ENCODE peak calls at places on chromosomes 4 and X, in ten cellular contexts. F, N, S, Z, T, O, Q, E, B and R are unnamed samples.
A peak's percentile ranks its signal among the peaks of the same experiment; 100 is the strongest.

GRCh38 chr4:84126061-84126787 is 372.9 kb downstream of the NKX6-1 start:
- DNase-seq in Q (no peak), O (no peak), F (no peak), Z (no peak), B (no peak), N (no peak), T (no peak), S (no peak), E (no peak), R (no peak)

GRCh38 chrX:43718546-43718945 is 62.4 kb downstream of the MAOA start:
- DNase-seq in T (no peak), E (no peak), N (no peak), S (no peak), Q (no peak), F (no peak), B (no peak), O (no peak), Z (no peak), R (no peak)

GRCh38 chr4:25128671-25129070 is 31.6 kb downstream of the SEPSECS start:
- DNase-seq in E (no peak), B (no peak), N (no peak), Z (no peak), Q (no peak), T (no peak), S (no peak), F (no peak), O (no peak), R (no peak)

GRCh38 chrX:44996282-44996681 is 123.3 kb downstream of the KDM6A start:
- DNase-seq in F (no peak), Q (no peak), O (no peak), E (no peak), N (no peak), S (no peak), B (no peak), T (no peak), Z (no peak), R (no peak)

GRCh38 chrX:40012039-40012799 is 85.5 kb downstream of the BCOR start:
- DNase-seq in Z (no peak), Q (peak; percentile 37), E (peak; percentile 76), B (no peak), N (peak; percentile 66), T (no peak), S (peak; percentile 18), O (peak; percentile 65), F (peak; percentile 38), R (no peak)

GRCh38 chr4:48194986-48195773 is 61.1 kb upstream of the TXK start:
- DNase-seq in B (no peak), O (no peak), E (peak; percentile 72), Z (no peak), N (no peak), S (no peak), T (no peak), F (no peak), Q (no peak), R (no peak)

GRCh38 chr4:38678078-38678477 is 14.1 kb downstream of the KLF3 start:
- DNase-seq in E (peak; percentile 46), N (no peak), Z (no peak), T (no peak), F (no peak), B (no peak), Q (no peak), O (no peak), S (no peak), R (no peak)

GRCh38 chr4:71257761-71258160 is 81.1 kb upstream of the SLC4A4 start:
- DNase-seq in S (no peak), Z (no peak), B (no peak), T (no peak), Q (no peak), N (no peak), F (no peak), O (no peak), E (no peak), R (no peak)

GRCh38 chr4:3423952-3424351 is 17.8 kb upstream of the HGFAC start:
- DNase-seq in F (no peak), S (no peak), Z (no peak), N (no peak), E (no peak), T (no peak), B (no peak), Q (no peak), O (no peak), R (no peak)

GRCh38 chrX:151153086-151153485 is 23.3 kb upstream of the GPR50 start:
- DNase-seq in O (no peak), Q (no peak), B (no peak), Z (no peak), E (no peak), S (no peak), N (no peak), T (no peak), F (no peak), R (no peak)

GRCh38 chr4:158915683-158916241 is 146.9 kb downstream of the FNIP2 start:
- DNase-seq in O (no peak), Q (no peak), T (no peak), Z (no peak), F (no peak), E (no peak), S (no peak), N (no peak), B (no peak), R (no peak)
- H3K4me1 ChIP-seq in O (no peaks in the 10 kb centered on the region), Q (peaks cover 1% of the 10 kb centered on the region), T (no peaks in the 10 kb centered on the region), Z (peaks cover 34% of the 10 kb centered on the region), F (no peaks in the 10 kb centered on the region), E (no peaks in the 10 kb centered on the region), S (no peaks in the 10 kb centered on the region), N (no peaks in the 10 kb centered on the region), B (no peaks in the 10 kb centered on the region), R (no peaks in the 10 kb centered on the region)

DNA sequence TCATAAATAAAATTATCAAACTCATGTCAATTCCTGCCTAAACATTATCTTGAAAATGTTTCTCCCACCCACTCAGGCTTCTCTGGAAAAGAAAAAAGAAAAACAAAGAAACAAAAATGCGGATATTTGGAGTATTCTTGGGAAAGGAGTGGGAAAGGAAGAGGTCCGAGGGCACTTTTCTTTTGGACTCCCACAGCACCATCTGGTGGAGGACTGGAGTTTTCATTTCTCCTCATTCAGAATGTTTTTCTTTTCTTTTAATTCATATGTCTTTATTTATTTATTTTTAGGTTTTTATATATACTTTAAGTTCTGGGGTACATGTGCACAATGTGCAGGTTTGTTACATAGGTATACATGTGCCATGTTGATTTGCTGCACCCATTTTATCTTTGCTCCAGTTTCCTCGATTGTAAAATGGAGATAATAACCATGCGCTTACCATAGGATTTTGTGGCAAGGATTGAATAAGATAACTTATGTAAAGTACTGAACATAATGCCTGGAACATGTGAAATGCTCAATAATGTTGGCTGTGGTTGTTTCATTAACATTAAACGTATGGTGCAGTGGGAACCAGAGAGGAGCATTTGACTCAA is 8.0 kb upstream of the KCNE5 start:
- DNase-seq in S (no peak), B (no peak), F (no peak), Q (no peak), O (no peak), T (no peak), Z (no peak), E (peak; percentile 28), N (no peak), R (no peak)
- H3K27me3 ChIP-seq in S (no peaks in the 10 kb centered on the region), B (no peaks in the 10 kb centered on the region), F (no peaks in the 10 kb centered on the region), Q (no peaks in the 10 kb centered on the region), O (no peaks in the 10 kb centered on the region), T (no peaks in the 10 kb centered on the region), Z (no peaks in the 10 kb centered on the region), E (no peaks in the 10 kb centered on the region), N (no peaks in the 10 kb centered on the region), R (no peaks in the 10 kb centered on the region)

DNA sequence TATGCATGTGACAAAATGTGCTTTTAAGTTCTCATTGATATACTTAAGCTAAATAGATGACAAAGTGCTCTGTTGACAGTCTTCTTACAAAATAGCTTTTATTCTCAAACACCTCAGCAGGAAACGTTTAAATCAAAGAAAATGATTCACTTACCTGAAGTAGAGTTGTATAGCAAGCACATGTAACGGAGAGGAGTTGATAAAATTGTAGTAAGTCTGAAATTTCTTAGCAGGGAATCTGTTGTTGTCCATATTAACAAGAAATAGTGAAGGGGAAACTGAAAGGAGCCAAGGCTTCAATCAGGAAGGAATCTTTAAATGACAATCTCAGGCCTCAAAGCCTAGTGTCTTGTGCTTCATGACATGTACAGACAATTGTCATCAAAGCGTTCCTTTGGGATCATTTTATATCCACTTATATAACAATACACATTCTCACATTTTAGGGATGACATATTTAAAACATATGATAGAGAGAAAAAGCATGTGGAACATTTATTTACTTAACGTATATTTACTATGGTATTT is 2010.2 kb upstream of the IGFBP7 start:
- DNase-seq in F (no peak), Q (no peak), B (no peak), S (no peak), Z (no peak), T (no peak), O (no peak), N (no peak), E (no peak), R (no peak)
- H3K4me3 ChIP-seq in F (no peak overlapping the region), Q (no peak overlapping the region), B (no peak overlapping the region), S (no peak overlapping the region), Z (no peak overlapping the region), T (no peak overlapping the region), O (no peak overlapping the region), N (no peak overlapping the region), E (no peak overlapping the region), R (no peak overlapping the region)

GRCh38 chr4:119300388-119301131 is 21.4 kb downstream of the FABP2 start:
- DNase-seq in F (peak; percentile 98), E (peak; percentile 89), Z (peak; percentile 87), N (peak; percentile 93), S (peak; percentile 96), Q (peak; percentile 97), B (peak; percentile 89), O (peak; percentile 99), T (peak; percentile 92), R (peak; percentile 87)

GRCh38 chr4:119304431-119304830 is 17.5 kb downstream of the FABP2 start:
- DNase-seq in T (no peak), Z (no peak), Q (no peak), O (no peak), B (no peak), E (no peak), S (no peak), F (no peak), N (no peak), R (no peak)

GRCh38 chr4:119300072-119300387 is 21.9 kb downstream of the FABP2 start:
- DNase-seq in E (peak; percentile 68), Z (no peak), F (peak; percentile 32), B (peak; percentile 25), Q (peak; percentile 57), T (no peak), S (peak; percentile 56), O (peak; percentile 67), N (peak; percentile 54), R (no peak)

GRCh38 chr4:119303587-119304305 is 18.2 kb downstream of the FABP2 start:
- DNase-seq in F (no peak), S (no peak), B (no peak), Q (no peak), N (no peak), O (no peak), Z (no peak), T (no peak), E (no peak), R (no peak)

DNA sequence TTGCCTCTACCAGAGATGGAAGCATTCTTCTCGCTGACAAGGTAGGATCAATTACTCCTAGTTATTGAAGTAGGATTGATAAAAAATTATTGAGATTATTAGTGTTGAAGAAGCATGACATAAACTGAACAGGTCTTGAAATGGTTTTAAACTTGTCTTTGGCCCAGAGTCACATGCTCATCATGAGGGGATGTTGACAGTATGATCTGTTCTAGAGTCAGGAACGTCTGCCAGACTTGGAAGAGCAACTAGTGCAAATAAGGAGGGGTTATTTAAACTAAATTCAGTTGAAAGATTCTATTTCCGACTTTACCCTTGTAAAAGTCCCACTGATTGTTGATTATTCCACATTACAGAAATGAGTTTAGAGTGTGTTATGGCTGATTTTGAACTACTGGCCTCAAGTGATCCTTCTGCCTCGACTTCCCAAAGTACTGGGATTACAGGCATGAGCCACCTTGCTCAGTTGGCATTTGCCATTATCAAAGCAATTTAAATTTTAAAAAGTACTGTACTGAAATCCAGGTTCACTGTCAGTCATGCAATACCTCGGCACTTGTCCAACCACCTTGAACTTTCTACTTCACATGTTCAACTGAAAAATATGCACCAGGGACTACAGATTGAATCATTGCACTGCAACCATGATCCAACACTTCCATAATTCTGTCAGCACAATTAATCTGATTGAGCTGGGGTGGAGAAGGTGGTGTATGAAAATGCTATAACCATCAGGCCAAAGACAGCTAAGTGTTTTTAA is 19.7 kb downstream of the FABP2 start:
- DNase-seq in S (no peak), B (no peak), Z (no peak), O (no peak), T (no peak), F (no peak), N (no peak), E (no peak), Q (no peak), R (no peak)
- H3K4me1 ChIP-seq in S (peaks cover 21% of the 10 kb centered on the region), B (peaks cover 20% of the 10 kb centered on the region), Z (peaks cover 20% of the 10 kb centered on the region), O (peaks cover 19% of the 10 kb centered on the region), T (peaks cover 19% of the 10 kb centered on the region), F (no peaks in the 10 kb centered on the region), N (peaks cover 6% of the 10 kb centered on the region), E (peaks cover 12% of the 10 kb centered on the region), Q (peaks cover 5% of the 10 kb centered on the region), R (peaks cover 22% of the 10 kb centered on the region)